ENCODE peak calls at places on chromosomes 4 and X, in five cellular contexts. E is Calu3, B is AG09309, Q is posterior cingulate gyrus, X is NCI-H2081. F is an unnamed sample.

GRCh38 chr4:97917115-97917514 is 226.2 kb downstream of the STPG2 start:
- DNase-seq in X (no peak), E (no peak), Q (peak), B (no peak), F (no peak)

GRCh38 chr4:15040916-15041463 is 38.7 kb downstream of the CPEB2 start:
- DNase-seq in E (no peak), B (no peak), Q (no peak), X (no peak), F (no peak)

GRCh38 chr4:96395747-96396146 is 555.9 kb downstream of the PDHA2 start:
- DNase-seq in B (no peak), Q (no peak), X (no peak), E (no peak), F (no peak)

GRCh38 chrX:63275127-63275526 is 76.0 kb downstream of the SPIN4 start:
- DNase-seq in X (no peak), B (no peak), Q (peak), E (peak), F (no peak)

GRCh38 chr4:18932940-18933339 is 911.4 kb upstream of the LCORL start:
- DNase-seq in B (no peak), X (no peak), Q (no peak), E (no peak), F (no peak)

GRCh38 chr4:154593868-154594267 is 3.3 kb upstream of the FGA start:
- DNase-seq in X (no peak), Q (no peak), E (no peak), B (no peak), F (no peak)

GRCh38 chrX:53239474-53239873 is 14.5 kb upstream of the KDM5C start:
- DNase-seq in E (no peak), B (no peak), X (no peak), Q (no peak), F (no peak)

GRCh38 chr4:7763788-7764187 is 175.9 kb downstream of the AFAP1 start:
- DNase-seq in Q (no peak), X (no peak), E (no peak), B (no peak), F (no peak)

GRCh38 chrX:16739574-16739973 is 20.2 kb downstream of the SYAP1 start:
- DNase-seq in Q (no peak), X (no peak), B (peak), E (no peak), F (no peak)

GRCh38 chr4:113065629-113066028 is 16.2 kb downstream of the ANK2 start:
- DNase-seq in Q (no peak), B (no peak), X (no peak), E (no peak), F (no peak)

GRCh38 chr4:40702800-40703151 is 47.0 kb upstream of the NSUN7 start:
- DNase-seq in X (no peak), B (no peak), E (peak), Q (no peak), F (no peak)

GRCh38 chr4:183095199-183095512 is 3.9 kb upstream of the WWC2 start:
- DNase-seq in Q (no peak), E (no peak), X (no peak), B (no peak), F (no peak)

GRCh38 chr4:62531731-62532130 is 1331.6 kb downstream of the ADGRL3 start:
- DNase-seq in E (no peak), B (no peak), Q (no peak), X (no peak), F (no peak)

GRCh38 chr4:13944095-13944501 is 316.6 kb upstream of the BOD1L1 start:
- DNase-seq in B (no peak), E (no peak), Q (no peak), X (no peak), F (no peak)

GRCh38 chr4:48079972-48080391 is 54.1 kb downstream of the TXK start:
- DNase-seq in Q (no peak), E (peak), B (no peak), X (no peak), F (no peak)

GRCh38 chr4:76208005-76208765 is 5.4 kb downstream of the SCARB2 start:
- DNase-seq in E (peak), Q (no peak), X (peak), B (peak), F (no peak)

GRCh38 chr4:48133668-48134444 is at the start of gene TXK:
- DNase-seq in E (no peak), X (peak), B (no peak), Q (no peak), F (no peak)

GRCh38 chr4:2300431-2300861 is 38.5 kb upstream of the MXD4 start:
- DNase-seq in E (no peak), X (no peak), Q (no peak), B (no peak), F (no peak)

GRCh38 chr4:7339751-7340552 is 94.8 kb downstream of the PSAPL1 start:
- DNase-seq in X (no peak), Q (peak), E (no peak), B (no peak), F (no peak)

GRCh38 chr4:119080721-119081541 is 54.7 kb upstream of the MYOZ2 start:
- DNase-seq in E (no peak), B (no peak), Q (no peak), X (no peak), F (no peak)

F was measured in NCI-H1930.